ENCODE peak calls at places on chromosome 11, in ten cellular contexts. G is heart right ventricle, F is aorta, Y is IMR-90, M is Peyer's patch, E is prostate gland, H is pancreas, Z is ovary, U is HCT116, D is tibial artery. T is an unnamed sample.

GRCh38 chr11:132858203-132858602 is 674.1 kb downstream of the OPCML start:
- DNase-seq in G (no peak), F (no peak), Y (peak; percentile 55), M (no peak), E (no peak), H (no peak), Z (no peak), U (no peak), D (no peak), T (peak; percentile 57)

GRCh38 chr11:95652002-95652472 is 137.5 kb downstream of the FAM76B start:
- DNase-seq in G (peak; percentile 18), F (no peak), Y (no peak), M (no peak), E (peak; percentile 16), H (no peak), Z (no peak), U (no peak), D (no peak), T (no peak)

GRCh38 chr11:13667245-13667644 is 1.2 kb upstream of the FAR1 start:
- DNase-seq in G (no peak), F (no peak), Y (peak; percentile 3), M (no peak), E (no peak), H (no peak), Z (no peak), U (no peak), D (no peak), T (no peak)

GRCh38 chr11:95821640-95822039 is 31.3 kb downstream of the CEP57 start:
- DNase-seq in G (no peak), F (no peak), Y (peak; percentile 77), M (no peak), E (no peak), H (no peak), Z (no peak), U (no peak), D (no peak), T (no peak)

GRCh38 chr11:104704888-104705287 is 193.4 kb downstream of the CASP12 start:
- DNase-seq in G (no peak), F (no peak), Y (no peak), M (no peak), E (no peak), H (no peak), Z (no peak), U (no peak), D (no peak), T (no peak)

GRCh38 chr11:42524534-42525227 is 787.1 kb upstream of the API5 start:
- DNase-seq in G (peak; percentile 29), F (no peak), Y (no peak), M (no peak), E (peak; percentile 39), H (peak; percentile 25), Z (peak; percentile 19), U (no peak), D (no peak), T (peak; percentile 72)

GRCh38 chr11:122628691-122629555 is 26.6 kb upstream of the UBASH3B start:
- DNase-seq in G (peak; percentile 48), F (peak; percentile 83), Y (peak; percentile 77), M (peak; percentile 68), E (peak; percentile 47), H (peak; percentile 51), Z (peak; percentile 50), U (peak; percentile 64), D (peak; percentile 79), T (peak; percentile 82)

GRCh38 chr11:120208777-120209176 is 2.1 kb upstream of the OAF start:
- DNase-seq in G (no peak), F (no peak), Y (peak; percentile 75), M (no peak), E (no peak), H (no peak), Z (peak; percentile 65), U (no peak), D (no peak), T (no peak)

GRCh38 chr11:620935-621814 is 3.6 kb downstream of the CDHR5 start:
- DNase-seq in G (no peak), F (no peak), Y (no peak), M (no peak), E (no peak), H (peak; percentile 14), Z (no peak), U (no peak), D (no peak), T (no peak)

GRCh38 chr11:623349-623869 is 1.3 kb downstream of the CDHR5 start:
- DNase-seq in G (no peak), F (no peak), Y (no peak), M (no peak), E (no peak), H (peak; percentile 12), Z (peak; percentile 27), U (no peak), D (no peak), T (no peak)

GRCh38 chr11:619625-620050 is 3.9 kb upstream of the IRF7 start:
- DNase-seq in G (no peak), F (no peak), Y (no peak), M (no peak), E (no peak), H (no peak), Z (no peak), U (no peak), D (no peak), T (no peak)

GRCh38 chr11:620201-620600 is 4.5 kb upstream of the IRF7 start:
- DNase-seq in G (no peak), F (no peak), Y (no peak), M (no peak), E (no peak), H (no peak), Z (no peak), U (no peak), D (no peak), T (no peak)

DNA sequence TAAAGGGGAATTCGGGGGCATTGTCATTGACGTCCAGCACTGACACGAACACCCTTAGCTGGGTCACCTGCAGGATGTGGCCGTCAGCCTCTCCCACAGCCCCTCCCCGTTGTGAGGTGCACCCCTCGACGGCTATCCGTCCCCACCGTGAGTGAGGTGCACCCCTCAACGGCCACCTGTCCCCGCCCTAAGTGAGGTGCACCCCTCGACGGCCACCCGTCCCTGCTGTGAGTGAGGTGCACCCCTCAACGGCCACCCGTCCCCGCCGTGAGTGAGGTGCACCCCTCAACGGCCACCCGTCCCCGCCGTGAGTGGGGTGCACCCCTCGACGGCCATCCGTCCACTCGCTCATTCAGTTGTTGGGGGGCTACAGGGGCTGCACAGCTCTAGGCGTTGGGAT is 2.9 kb downstream of the CDHR5 start:
- DNase-seq in G (no peak), F (no peak), Y (no peak), M (no peak), E (no peak), H (no peak), Z (no peak), U (no peak), D (no peak), T (no peak)
- H3K4me3 ChIP-seq in G (no peak overlapping the region), F (no peak overlapping the region), Y (no peak overlapping the region), M (no peak overlapping the region), E (no peak overlapping the region), H (no peak overlapping the region), Z (no peak overlapping the region), U (no peak overlapping the region), D (no peak overlapping the region), T (no peak overlapping the region)

GRCh38 chr11:59879534-59879933 is 952 bp downstream of the OOSP3 start:
- DNase-seq in G (no peak), F (no peak), Y (no peak), M (no peak), E (no peak), H (no peak), Z (no peak), U (no peak), D (no peak), T (no peak)

GRCh38 chr11:59883597-59883996 is 5.0 kb downstream of the OOSP3 start:
- DNase-seq in G (no peak), F (no peak), Y (no peak), M (no peak), E (no peak), H (no peak), Z (no peak), U (no peak), D (no peak), T (no peak)

GRCh38 chr11:59875856-59876519 is 2.6 kb upstream of the OOSP3 start:
- DNase-seq in G (no peak), F (no peak), Y (no peak), M (no peak), E (no peak), H (no peak), Z (no peak), U (no peak), D (no peak), T (no peak)

DNA sequence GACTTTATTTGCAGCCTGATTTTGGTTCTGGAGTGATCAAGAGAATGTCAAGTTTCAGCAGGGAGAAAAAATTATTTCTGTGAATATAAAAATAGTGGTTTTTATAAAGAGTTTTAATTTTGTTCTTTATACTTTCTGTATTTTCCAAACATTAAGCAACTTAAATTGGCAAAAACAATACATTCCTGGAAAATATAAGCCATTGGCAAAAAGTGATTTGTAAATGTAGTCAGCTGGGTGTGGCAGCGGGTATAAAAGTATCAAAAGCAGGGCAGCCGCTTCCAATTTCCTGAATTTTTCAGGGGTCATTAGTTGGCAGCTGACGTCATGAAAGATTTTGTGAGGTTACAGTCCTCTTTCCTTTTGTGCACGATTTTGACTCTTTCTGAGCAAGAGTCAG is at the start of gene OOSP3:
- DNase-seq in G (no peak), F (no peak), Y (no peak), M (no peak), E (no peak), H (no peak), Z (no peak), U (no peak), D (no peak), T (no peak)
- H3K4me3 ChIP-seq in G (no peak within 1 kb of the TSS), F (no peak within 1 kb of the TSS), Y (no peak within 1 kb of the TSS), M (no peak within 1 kb of the TSS), E (no peak within 1 kb of the TSS), H (no peak within 1 kb of the TSS), Z (no peak within 1 kb of the TSS), U (no peak within 1 kb of the TSS), D (no peak within 1 kb of the TSS), T (no peak within 1 kb of the TSS)

DNA sequence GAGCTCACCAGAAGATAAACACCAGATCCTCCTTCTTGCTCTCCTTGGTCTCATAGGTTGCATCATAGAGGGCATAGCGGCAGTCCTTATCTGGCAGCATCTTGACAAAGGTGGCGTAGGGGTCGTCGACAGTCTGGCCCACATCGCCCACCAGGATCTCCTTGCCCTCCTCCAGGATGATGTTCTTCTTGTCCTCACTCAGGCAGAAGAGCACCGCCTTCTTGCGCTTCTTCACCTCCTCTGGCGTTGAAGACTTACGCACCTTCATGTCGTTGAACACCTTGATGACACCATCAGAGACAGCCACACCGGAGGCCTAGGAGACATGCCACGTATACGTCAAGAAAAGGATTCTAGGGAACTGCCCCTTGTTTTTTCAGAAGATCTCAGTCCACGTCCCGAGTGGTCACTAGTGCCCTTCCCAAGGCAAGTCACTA is 2.0 kb downstream of the CFL1 start:
- DNase-seq in G (no peak), F (no peak), Y (no peak), M (no peak), E (no peak), H (no peak), Z (no peak), U (no peak), D (peak; percentile 59), T (peak; percentile 27)
- H3K4me3 ChIP-seq in G (peak overlapping the region; percentile 77), F (no peak overlapping the region), Y (peak overlapping the region; percentile 89), M (peak overlapping the region; percentile 97), E (peak overlapping the region; percentile 99), H (no peak overlapping the region), Z (no peak overlapping the region), U (peak overlapping the region; percentile 100), D (peak overlapping the region; percentile 84), T (peak overlapping the region; percentile 95)

DNA sequence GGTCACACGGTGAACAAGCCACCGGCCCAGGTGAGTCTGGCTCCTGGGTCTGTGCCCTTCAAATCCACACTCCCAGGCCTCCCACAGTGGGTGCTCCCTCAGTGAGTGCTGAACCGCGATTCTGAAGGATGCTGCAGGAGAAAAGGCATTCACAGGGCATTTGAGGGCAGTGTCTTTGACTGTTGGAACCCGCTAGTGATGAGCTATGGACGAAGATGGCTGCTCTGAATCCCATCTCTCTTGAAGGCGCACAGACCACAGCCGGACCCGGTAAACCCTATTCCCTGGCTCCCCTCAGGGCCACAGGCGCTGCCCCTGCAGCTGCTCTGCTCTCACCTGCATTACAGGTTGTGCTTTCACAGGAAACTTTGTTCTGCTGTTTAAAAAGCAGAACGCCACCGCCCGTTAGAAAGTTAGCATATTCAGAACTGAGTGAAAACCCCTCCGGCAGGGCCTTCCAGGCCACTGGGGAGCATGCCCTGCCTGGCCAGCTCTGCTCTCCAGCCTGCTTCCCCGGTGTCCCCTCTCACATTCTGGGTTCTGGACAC is 3.2 kb downstream of the LRRC32 start:
- DNase-seq in G (no peak), F (no peak), Y (no peak), M (no peak), E (no peak), H (no peak), Z (no peak), U (no peak), D (peak; percentile 55), T (peak; percentile 20)
- H3K4me3 ChIP-seq in G (peak overlapping the region; percentile 77), F (no peak overlapping the region), Y (no peak overlapping the region), M (peak overlapping the region; percentile 9), E (peak overlapping the region; percentile 6), H (no peak overlapping the region), Z (no peak overlapping the region), U (no peak overlapping the region), D (peak overlapping the region; percentile 91), T (no peak overlapping the region)

T was measured in Caco-2.